ENCODE peak calls at places on chromosomes 2 and 18, in nine cellular contexts. N, S, K, X, Q, E, I, O and M are unnamed samples.

GRCh38 chr18:59057969-59058368 is 81.7 kb upstream of the SEC11C start:
- DNase-seq in N (no peak), S (no peak), K (no peak), X (no peak), Q (peak), E (peak), I (no peak), O (no peak), M (no peak)

GRCh38 chr18:61653823-61654551 is 238.8 kb downstream of the RNF152 start:
- DNase-seq in N (peak), S (no peak), K (no peak), X (no peak), Q (no peak), E (no peak), I (no peak), O (no peak), M (no peak)

GRCh38 chr18:68837665-68838390 is 39.9 kb downstream of the CCDC102B start:
- DNase-seq in N (no peak), S (no peak), K (no peak), X (no peak), Q (peak), E (peak), I (no peak), O (no peak), M (no peak)

GRCh38 chr2:54859997-54860701 is 136.7 kb downstream of the EML6 start:
- DNase-seq in N (no peak), S (no peak), K (peak), X (no peak), Q (peak), E (peak), I (no peak), O (no peak), M (no peak)

GRCh38 chr2:134134827-134135226 is 119.0 kb upstream of the MGAT5 start:
- DNase-seq in N (no peak), S (no peak), K (no peak), X (no peak), Q (no peak), E (no peak), I (no peak), O (no peak), M (no peak)

GRCh38 chr2:46545015-46545839 is 65.9 kb downstream of the TMEM247 start:
- DNase-seq in N (no peak), S (no peak), K (no peak), X (no peak), Q (no peak), E (no peak), I (no peak), O (no peak), M (no peak)

GRCh38 chr2:24779121-24779520 is 14.1 kb downstream of the PTRHD1 start:
- DNase-seq in N (no peak), S (peak), K (peak), X (no peak), Q (no peak), E (no peak), I (no peak), O (no peak), M (no peak)

GRCh38 chr2:215664847-215665525 is 229.1 kb upstream of the FN1 start:
- DNase-seq in N (no peak), S (no peak), K (peak), X (no peak), Q (peak), E (peak), I (no peak), O (peak), M (no peak)

GRCh38 chr2:118835739-118836410 is 11.6 kb downstream of the EN1 start:
- DNase-seq in N (peak), S (peak), K (no peak), X (no peak), Q (peak), E (peak), I (no peak), O (no peak), M (no peak)

GRCh38 chr2:121860033-121860810 is 104.8 kb downstream of the TSN start:
- DNase-seq in N (no peak), S (no peak), K (peak), X (no peak), Q (peak), E (peak), I (no peak), O (no peak), M (no peak)

GRCh38 chr2:39325966-39326365 is 82.2 kb upstream of the CDKL4 start:
- DNase-seq in N (no peak), S (no peak), K (no peak), X (no peak), Q (peak), E (no peak), I (no peak), O (no peak), M (no peak)

GRCh38 chr2:54897420-54898310 is 152.6 kb downstream of the RTN4 start:
- DNase-seq in N (no peak), S (no peak), K (no peak), X (no peak), Q (no peak), E (no peak), I (no peak), O (no peak), M (no peak)

GRCh38 chr2:40372278-40372580 is 79.7 kb downstream of the SLC8A1 start:
- DNase-seq in N (no peak), S (no peak), K (no peak), X (no peak), Q (peak), E (no peak), I (no peak), O (no peak), M (no peak)

GRCh38 chr2:216905649-216906048 is 45.8 kb upstream of the TNP1 start:
- DNase-seq in N (no peak), S (peak), K (no peak), X (no peak), Q (no peak), E (no peak), I (no peak), O (no peak), M (no peak)

GRCh38 chr2:113251118-113251517 is 27.6 kb downstream of the PAX8 start:
- DNase-seq in N (no peak), S (no peak), K (no peak), X (no peak), Q (no peak), E (peak), I (no peak), O (no peak), M (no peak)

GRCh38 chr2:217993817-217994459 is 8.9 kb downstream of the TNS1 start:
- DNase-seq in N (peak), S (peak), K (peak), X (peak), Q (peak), E (peak), I (peak), O (no peak), M (peak)

GRCh38 chr2:190938761-190939335 is 58.2 kb downstream of the GLS start:
- DNase-seq in N (no peak), S (no peak), K (no peak), X (no peak), Q (no peak), E (no peak), I (no peak), O (no peak), M (no peak)

GRCh38 chr2:177264209-177264538 is 353 bp downstream of the NFE2L2 start:
- DNase-seq in N (peak), S (no peak), K (peak), X (no peak), Q (peak), E (peak), I (peak), O (no peak), M (peak)

GRCh38 chr2:236171213-236172201 is 3.3 kb upstream of the GBX2 start:
- DNase-seq in N (peak), S (peak), K (no peak), X (no peak), Q (no peak), E (no peak), I (no peak), O (no peak), M (peak)

GRCh38 chr18:13229021-13229671 is 10.6 kb downstream of the LDLRAD4 start:
- DNase-seq in N (no peak), S (no peak), K (no peak), X (no peak), Q (no peak), E (no peak), I (no peak), O (no peak), M (no peak)

GRCh38 chr2:213036836-213037235 is 114.6 kb downstream of the IKZF2 start:
- DNase-seq in N (no peak), S (no peak), K (no peak), X (peak), Q (peak), E (no peak), I (no peak), O (no peak), M (no peak)

DNA sequence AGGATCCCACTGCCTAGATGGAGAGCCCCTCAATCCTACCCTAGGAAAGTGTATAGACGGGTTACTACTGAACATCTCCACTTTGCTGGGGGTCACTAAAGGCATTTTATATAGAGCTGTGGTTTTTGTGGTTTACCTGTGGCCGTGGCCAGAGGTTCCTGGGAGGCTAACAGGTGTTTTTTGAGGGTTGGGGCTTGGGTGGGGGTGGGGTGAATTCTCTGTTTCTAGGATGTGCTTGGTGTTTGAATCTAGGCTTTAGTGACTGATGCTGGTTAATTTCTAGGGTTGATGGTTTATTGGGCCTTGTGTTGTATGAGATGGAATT is 7.7 kb downstream of the HOXD8 start:
- DNase-seq in N (no peak), S (no peak), K (no peak), X (no peak), Q (no peak), E (no peak), I (peak), O (no peak), M (no peak)
- TF ChIP-seq EZH2phosphoT487 in N (no peak), S (no peak), K (no peak), X (no peak), Q (no peak), E (no peak), I (no peak), O (no peak), M (no peak)

GRCh38 chr2:96326990-96327820 is 2.1 kb downstream of the ITPRIPL1 start:
- DNase-seq in N (no peak), S (no peak), K (no peak), X (no peak), Q (no peak), E (no peak), I (no peak), O (no peak), M (no peak)

GRCh38 chr2:96326564-96326963 is 1.4 kb downstream of the ITPRIPL1 start:
- DNase-seq in N (no peak), S (no peak), K (no peak), X (no peak), Q (no peak), E (no peak), I (no peak), O (no peak), M (no peak)

GRCh38 chr2:96329870-96330269 is 4.8 kb downstream of the ITPRIPL1 start:
- DNase-seq in N (no peak), S (no peak), K (no peak), X (no peak), Q (no peak), E (no peak), I (no peak), O (no peak), M (no peak)

GRCh38 chr2:96330407-96330806 is 5.2 kb upstream of the NCAPH start:
- DNase-seq in N (no peak), S (no peak), K (no peak), X (no peak), Q (peak), E (peak), I (no peak), O (no peak), M (no peak)

GRCh38 chr2:96329416-96329815 is 4.3 kb downstream of the ITPRIPL1 start:
- DNase-seq in N (no peak), S (no peak), K (no peak), X (no peak), Q (peak), E (peak), I (no peak), O (no peak), M (no peak)
- TF ChIP-seq EZH2phosphoT487 in N (no peak), S (no peak), K (no peak), X (no peak), Q (no peak), E (no peak), I (no peak), O (no peak), M (no peak)

DNA sequence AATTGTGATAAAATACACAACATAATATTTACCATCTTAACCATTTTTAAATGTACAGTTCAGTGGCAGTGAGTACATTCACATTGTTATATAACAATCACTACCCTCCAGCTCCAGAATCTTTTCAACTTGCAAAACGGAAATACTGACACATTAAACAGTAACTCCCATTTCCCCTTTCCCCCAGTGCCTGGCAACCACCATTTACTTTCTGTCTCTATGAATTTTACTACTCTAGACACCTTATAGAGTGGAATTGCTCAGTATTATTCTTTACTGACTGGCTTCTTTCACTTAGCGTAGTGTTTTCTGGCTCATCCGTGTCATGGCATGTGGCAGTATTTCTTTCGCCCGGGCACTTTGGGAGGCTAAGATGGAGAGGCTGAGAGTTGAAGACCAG is 32.6 kb downstream of the FASTKD2 start:
- DNase-seq in N (no peak), S (no peak), K (no peak), X (no peak), Q (no peak), E (no peak), I (peak), O (no peak), M (no peak)
- TF ChIP-seq EZH2phosphoT487 in N (no peak), S (no peak), K (no peak), X (no peak), Q (no peak), E (no peak), I (no peak), O (no peak), M (no peak)

GRCh38 chr2:8003462-8004075 is 678.3 kb upstream of the ID2 start:
- DNase-seq in N (no peak), S (no peak), K (peak), X (no peak), Q (peak), E (no peak), I (no peak), O (no peak), M (peak)
- TF ChIP-seq EZH2phosphoT487 in N (no peak), S (no peak), K (no peak), X (no peak), Q (no peak), E (no peak), I (no peak), O (no peak), M (no peak)

GRCh38 chr2:70993689-70993986 is 1.0 kb downstream of the TEX261 start:
- DNase-seq in N (no peak), S (no peak), K (peak), X (no peak), Q (no peak), E (no peak), I (no peak), O (no peak), M (no peak)
- TF ChIP-seq EZH2phosphoT487 in N (no peak), S (no peak), K (no peak), X (no peak), Q (no peak), E (no peak), I (no peak), O (no peak), M (no peak)

GRCh38 chr18:56323673-56324072 is 314.7 kb downstream of the TXNL1 start:
- DNase-seq in N (peak), S (no peak), K (no peak), X (no peak), Q (no peak), E (no peak), I (no peak), O (no peak), M (no peak)

GRCh38 chr18:56321470-56321869 is 316.9 kb downstream of the TXNL1 start:
- DNase-seq in N (no peak), S (no peak), K (no peak), X (no peak), Q (no peak), E (no peak), I (peak), O (no peak), M (no peak)

GRCh38 chr18:56326386-56327072 is 311.9 kb downstream of the TXNL1 start:
- DNase-seq in N (no peak), S (peak), K (no peak), X (no peak), Q (no peak), E (no peak), I (no peak), O (no peak), M (no peak)

GRCh38 chr18:56319953-56320352 is 318.4 kb downstream of the TXNL1 start:
- DNase-seq in N (no peak), S (no peak), K (no peak), X (no peak), Q (no peak), E (no peak), I (peak), O (no peak), M (no peak)

GRCh38 chr18:56322403-56322802 is 316.0 kb downstream of the TXNL1 start:
- DNase-seq in N (peak), S (no peak), K (no peak), X (no peak), Q (no peak), E (no peak), I (no peak), O (no peak), M (peak)
- TF ChIP-seq EZH2phosphoT487 in N (no peak), S (no peak), K (no peak), X (no peak), Q (no peak), E (no peak), I (no peak), O (no peak), M (no peak)

GRCh38 chr18:42921261-42921737 is 194.2 kb downstream of the RIT2 start:
- DNase-seq in N (peak), S (peak), K (no peak), X (no peak), Q (no peak), E (no peak), I (no peak), O (no peak), M (no peak)

GRCh38 chr18:42925036-42925435 is 190.4 kb downstream of the RIT2 start:
- DNase-seq in N (no peak), S (no peak), K (no peak), X (no peak), Q (no peak), E (no peak), I (no peak), O (no peak), M (no peak)

GRCh38 chr18:42920621-42921020 is 194.9 kb downstream of the RIT2 start:
- DNase-seq in N (no peak), S (peak), K (no peak), X (no peak), Q (no peak), E (no peak), I (no peak), O (no peak), M (no peak)

DNA sequence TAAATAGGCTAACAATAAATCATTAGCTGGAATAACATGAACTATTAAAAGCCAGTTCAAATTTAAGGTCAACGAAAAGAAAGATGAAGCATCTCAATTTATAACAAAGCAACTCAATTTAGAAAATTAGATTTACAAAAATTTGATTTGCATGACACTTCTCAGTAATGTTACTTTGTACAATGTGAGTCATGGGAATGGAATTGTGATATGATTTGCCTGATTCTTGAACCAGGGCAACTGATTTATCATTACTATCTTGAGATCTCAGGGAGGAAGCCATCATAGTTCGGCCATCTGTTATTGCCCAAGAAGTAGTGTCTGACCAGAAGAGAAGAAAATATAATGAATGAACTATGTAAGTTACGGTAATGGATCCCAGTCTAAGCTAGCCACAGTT is 193.1 kb downstream of the RIT2 start:
- DNase-seq in N (no peak), S (no peak), K (no peak), X (no peak), Q (no peak), E (no peak), I (no peak), O (no peak), M (no peak)
- TF ChIP-seq EZH2phosphoT487 in N (no peak), S (no peak), K (no peak), X (no peak), Q (no peak), E (no peak), I (no peak), O (no peak), M (no peak)

DNA sequence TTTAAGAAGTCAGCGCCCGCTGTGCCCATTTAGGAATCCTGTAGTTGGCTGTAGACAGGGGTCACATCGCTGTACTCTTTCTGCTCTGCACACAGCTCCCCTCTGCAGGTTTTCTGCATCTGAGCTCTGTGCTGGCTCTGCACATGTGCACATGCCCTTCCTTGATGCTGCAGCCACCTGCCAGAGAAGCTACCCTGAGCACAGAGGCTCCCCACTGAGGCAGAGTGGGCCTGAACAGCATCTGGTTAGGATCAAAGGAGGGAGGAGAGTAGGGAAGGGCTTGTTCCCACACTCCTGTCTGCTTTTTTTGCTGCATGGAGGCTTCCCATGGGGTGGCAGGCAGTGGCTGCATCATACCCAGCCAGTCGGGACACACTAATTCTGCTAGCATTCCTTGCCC is 238.9 kb downstream of the FHOD3 start:
- DNase-seq in N (peak), S (no peak), K (no peak), X (no peak), Q (no peak), E (no peak), I (no peak), O (no peak), M (no peak)
- TF ChIP-seq EZH2phosphoT487 in N (no peak), S (no peak), K (no peak), X (no peak), Q (no peak), E (no peak), I (no peak), O (no peak), M (no peak)